ENCODE peak calls at places on chromosomes 4 and X, in five cellular contexts. One of them, this sample, is unnamed.

GRCh38 chr4:95833652-95834276 is 6.1 kb upstream of the PDHA2 start:
- DNase-seq in K562: no peak
- DNase-seq in H1: no peak
- DNase-seq in A549: no peak
- DNase-seq in HepG2: no peak
- DNase-seq in this sample: no peak

GRCh38 chr4:110005461-110006056 is 92.9 kb downstream of the EGF start:
- DNase-seq in K562: peak
- DNase-seq in H1: no peak
- DNase-seq in A549: peak
- DNase-seq in HepG2: peak
- DNase-seq in this sample: peak

GRCh38 chrX:75155830-75156525 is at the start of gene ABCB7:
- DNase-seq in K562: peak
- DNase-seq in H1: peak
- DNase-seq in A549: peak
- DNase-seq in HepG2: peak
- DNase-seq in this sample: peak

GRCh38 chrX:56764975-56765791 is 36.1 kb downstream of the NBDY start:
- DNase-seq in K562: no peak
- DNase-seq in H1: no peak
- DNase-seq in A549: no peak
- DNase-seq in HepG2: no peak
- DNase-seq in this sample: no peak

GRCh38 chrX:14050704-14051103 is 21.0 kb upstream of the GEMIN8 start:
- DNase-seq in K562: no peak
- DNase-seq in H1: no peak
- DNase-seq in A549: no peak
- DNase-seq in HepG2: no peak
- DNase-seq in this sample: peak

GRCh38 chrX:1385824-1386223 is 6.1 kb downstream of the SLC25A6 start:
- DNase-seq in K562: no peak
- DNase-seq in H1: no peak
- DNase-seq in A549: no peak
- DNase-seq in HepG2: no peak
- DNase-seq in this sample: no peak

GRCh38 chr4:103018391-103019318 is 850 bp downstream of the SLC9B1 start:
- DNase-seq in K562: peak
- DNase-seq in H1: no peak
- DNase-seq in A549: peak
- DNase-seq in HepG2: peak
- DNase-seq in this sample: no peak

GRCh38 chr4:2047781-2048581 is 11.1 kb upstream of the NAT8L start:
- DNase-seq in K562: no peak
- DNase-seq in H1: no peak
- DNase-seq in A549: no peak
- DNase-seq in HepG2: no peak
- DNase-seq in this sample: no peak

GRCh38 chr4:4859799-4860380 is 425 bp downstream of the MSX1 start:
- DNase-seq in K562: peak
- DNase-seq in H1: no peak
- DNase-seq in A549: no peak
- DNase-seq in HepG2: no peak
- DNase-seq in this sample: no peak

GRCh38 chrX:11768039-11768438 is 10.0 kb downstream of the MSL3 start:
- DNase-seq in K562: no peak
- DNase-seq in H1: no peak
- DNase-seq in A549: no peak
- DNase-seq in HepG2: no peak
- DNase-seq in this sample: no peak

GRCh38 chr4:121016630-121017029 is 55.7 kb downstream of the NDNF start:
- DNase-seq in K562: no peak
- DNase-seq in H1: no peak
- DNase-seq in A549: no peak
- DNase-seq in HepG2: peak
- DNase-seq in this sample: no peak
- TF ChIP-seq MAFK in K562: no peak
- TF ChIP-seq MAFK in H1: no peak
- TF ChIP-seq MAFK in A549: no peak
- TF ChIP-seq MAFK in HepG2: no peak
- TF ChIP-seq MAFK in this sample: no peak

GRCh38 chr4:23369331-23369730 is 520.5 kb downstream of the PPARGC1A start:
- DNase-seq in K562: no peak
- DNase-seq in H1: no peak
- DNase-seq in A549: no peak
- DNase-seq in HepG2: no peak
- DNase-seq in this sample: no peak

GRCh38 chr4:23368081-23368697 is 521.7 kb downstream of the PPARGC1A start:
- DNase-seq in K562: peak
- DNase-seq in H1: peak
- DNase-seq in A549: no peak
- DNase-seq in HepG2: peak
- DNase-seq in this sample: peak

GRCh38 chr4:23374280-23374679 is 515.6 kb downstream of the PPARGC1A start:
- DNase-seq in K562: no peak
- DNase-seq in H1: no peak
- DNase-seq in A549: peak
- DNase-seq in HepG2: no peak
- DNase-seq in this sample: no peak

DNA sequence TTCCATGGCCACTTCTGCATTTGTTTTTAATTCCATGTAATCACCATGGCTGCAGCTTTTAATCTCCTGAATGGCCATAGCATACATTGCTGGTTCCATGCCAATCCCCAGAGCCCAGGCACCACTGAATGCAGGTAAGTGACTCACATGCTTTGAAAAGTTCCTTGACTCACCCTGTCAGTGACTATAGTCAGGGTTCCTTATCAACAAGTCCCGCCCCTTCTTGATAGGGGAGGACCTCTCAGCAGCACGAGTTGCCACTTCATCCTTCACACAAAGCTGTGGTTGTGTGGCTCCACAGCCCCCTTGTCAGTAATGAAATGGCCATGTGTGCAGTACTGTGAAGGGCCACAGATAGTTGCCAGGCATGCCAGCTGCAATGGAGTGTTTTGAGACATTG is 516.6 kb downstream of the PPARGC1A start:
- DNase-seq in K562: peak
- DNase-seq in H1: no peak
- DNase-seq in A549: peak
- DNase-seq in HepG2: no peak
- DNase-seq in this sample: peak
- TF ChIP-seq USF2 in K562: no peak
- TF ChIP-seq USF2 in H1: no peak
- TF ChIP-seq USF2 in A549: no peak
- TF ChIP-seq USF2 in HepG2: no peak
- TF ChIP-seq USF2 in this sample: no peak

DNA sequence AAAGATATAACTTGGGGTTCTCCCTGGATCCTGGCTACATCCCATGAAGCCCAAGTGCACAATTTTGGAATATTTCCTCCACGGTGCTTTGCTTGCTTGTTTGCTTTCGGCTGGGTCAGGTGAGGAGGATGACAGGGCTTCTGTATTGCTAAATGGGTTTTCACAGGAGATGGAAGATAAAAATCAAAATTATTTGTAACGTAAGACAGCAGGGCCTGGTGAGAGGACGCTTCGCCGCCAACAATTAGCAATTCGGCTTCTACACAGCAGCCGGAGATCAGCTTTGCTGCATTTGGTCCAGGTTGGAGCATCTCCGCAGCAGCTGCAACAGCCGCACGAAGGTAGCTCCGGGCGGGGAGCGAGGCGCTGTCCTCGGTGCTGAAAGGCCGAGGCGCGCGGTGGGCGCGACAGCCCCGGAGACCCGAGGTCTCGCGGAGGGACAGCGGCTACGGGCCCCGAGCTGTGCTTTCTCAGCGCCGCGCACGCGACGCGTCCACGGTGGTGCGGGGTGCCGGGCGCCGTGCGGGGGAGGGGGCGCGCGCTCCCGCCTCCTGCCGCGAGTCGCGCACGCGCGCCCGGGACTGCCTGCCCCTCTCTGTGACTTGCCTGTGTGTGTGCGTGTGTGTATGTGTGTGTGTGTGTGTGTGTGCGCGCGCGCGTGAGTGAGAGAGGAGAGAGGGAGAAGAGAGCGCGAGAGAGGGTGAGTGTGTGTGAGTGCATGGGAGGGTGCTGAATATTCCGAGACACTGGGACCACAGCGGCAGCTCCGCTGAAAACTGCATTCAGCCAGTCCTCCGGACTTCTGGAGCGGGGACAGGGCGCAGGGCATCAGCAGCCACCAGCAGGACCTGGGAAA is at the start of gene GRIA2:
- DNase-seq in K562: peak
- DNase-seq in H1: no peak
- DNase-seq in A549: peak
- DNase-seq in HepG2: peak
- DNase-seq in this sample: peak
- TF ChIP-seq MAFK in K562: no peak
- TF ChIP-seq MAFK in H1: no peak
- TF ChIP-seq MAFK in A549: no peak
- TF ChIP-seq MAFK in HepG2: no peak
- TF ChIP-seq MAFK in this sample: no peak

GRCh38 chrX:44155126-44155525 is 181.9 kb upstream of the NDP start:
- DNase-seq in K562: no peak
- DNase-seq in H1: no peak
- DNase-seq in A549: no peak
- DNase-seq in HepG2: no peak
- DNase-seq in this sample: no peak
- TF ChIP-seq USF2 in K562: no peak
- TF ChIP-seq USF2 in H1: no peak
- TF ChIP-seq USF2 in A549: no peak
- TF ChIP-seq USF2 in HepG2: no peak
- TF ChIP-seq USF2 in this sample: no peak

GRCh38 chr4:65007841-65008439 is 598.7 kb upstream of the TECRL start:
- DNase-seq in K562: peak
- DNase-seq in H1: no peak
- DNase-seq in A549: peak
- DNase-seq in HepG2: peak
- DNase-seq in this sample: no peak
- TF ChIP-seq MAFK in K562: no peak
- TF ChIP-seq MAFK in H1: no peak
- TF ChIP-seq MAFK in A549: no peak
- TF ChIP-seq MAFK in HepG2: no peak
- TF ChIP-seq MAFK in this sample: no peak

GRCh38 chrX:123833387-123833786 is 26.5 kb upstream of the XIAP start:
- DNase-seq in K562: peak
- DNase-seq in H1: peak
- DNase-seq in A549: peak
- DNase-seq in HepG2: peak
- DNase-seq in this sample: peak

GRCh38 chrX:123835661-123836371 is 24.0 kb upstream of the XIAP start:
- DNase-seq in K562: no peak
- DNase-seq in H1: no peak
- DNase-seq in A549: peak
- DNase-seq in HepG2: no peak
- DNase-seq in this sample: peak

GRCh38 chrX:123834116-123834515 is 25.7 kb upstream of the XIAP start:
- DNase-seq in K562: no peak
- DNase-seq in H1: no peak
- DNase-seq in A549: no peak
- DNase-seq in HepG2: no peak
- DNase-seq in this sample: no peak

DNA sequence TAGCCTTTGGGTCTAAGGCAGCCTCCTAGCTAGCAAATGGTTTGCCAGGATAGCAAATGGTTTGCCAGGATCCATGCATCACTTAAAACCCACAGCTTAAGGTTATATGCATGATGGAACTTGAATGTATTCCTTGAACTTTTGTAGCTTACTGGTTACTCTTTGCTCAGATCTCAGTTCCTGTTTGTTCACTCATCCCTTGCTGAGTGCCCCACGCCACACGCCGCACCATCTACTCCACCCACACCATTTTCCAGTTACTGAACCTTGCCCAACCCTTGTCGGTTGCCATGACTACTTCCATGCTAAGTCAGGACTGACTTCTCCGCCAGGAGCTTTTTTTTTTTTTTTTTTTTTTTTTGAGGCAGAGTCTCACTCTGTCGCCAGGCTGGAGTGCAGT is 29.5 kb upstream of the XIAP start:
- DNase-seq in K562: no peak
- DNase-seq in H1: no peak
- DNase-seq in A549: peak
- DNase-seq in HepG2: peak
- DNase-seq in this sample: no peak
- TF ChIP-seq USF2 in K562: no peak
- TF ChIP-seq USF2 in H1: no peak
- TF ChIP-seq USF2 in A549: no peak
- TF ChIP-seq USF2 in HepG2: no peak
- TF ChIP-seq USF2 in this sample: no peak

GRCh38 chrX:46306103-46306502 is 239.1 kb downstream of the ZNF674 start:
- DNase-seq in K562: no peak
- DNase-seq in H1: no peak
- DNase-seq in A549: no peak
- DNase-seq in HepG2: no peak
- DNase-seq in this sample: no peak
- TF ChIP-seq MAFK in K562: no peak
- TF ChIP-seq MAFK in H1: no peak
- TF ChIP-seq MAFK in A549: no peak
- TF ChIP-seq MAFK in HepG2: no peak
- TF ChIP-seq MAFK in this sample: no peak

GRCh38 chrX:48540015-48540350 is 469 bp downstream of the TBC1D25 start:
- DNase-seq in K562: no peak
- DNase-seq in H1: no peak
- DNase-seq in A549: no peak
- DNase-seq in HepG2: peak
- DNase-seq in this sample: peak
- TF ChIP-seq USF2 in K562: no peak
- TF ChIP-seq USF2 in H1: no peak
- TF ChIP-seq USF2 in A549: no peak
- TF ChIP-seq USF2 in HepG2: no peak
- TF ChIP-seq USF2 in this sample: no peak